ENCODE peak calls at places on chromosome 3, in five cellular contexts. C is activated CD4-positive, alpha-beta T cell treated with anti-CD3 and anti-CD28 coated beads, Interleukin-2, amount 50 U/mL, for 1 hour; K is nucleus accumbens; R is dermis blood vessel endothelial cell; Z is activated T-cell treated with anti-CD3 and anti-CD28 coated beads for 1 hour. Y is an unnamed sample.

GRCh38 chr3:177426151-177426904 is 229.0 kb upstream of the TBL1XR1 start:
- DNase-seq in R (no peak), Z (no peak), K (no peak), C (no peak), Y (no peak)

GRCh38 chr3:21237638-21238037 is 513.4 kb downstream of the ZNF385D start:
- DNase-seq in K (no peak), Z (no peak), C (no peak), R (no peak), Y (no peak)

GRCh38 chr3:177427096-177427495 is 229.8 kb upstream of the TBL1XR1 start:
- DNase-seq in Z (no peak), R (no peak), C (no peak), K (no peak), Y (no peak)

GRCh38 chr3:142723665-142723967 is 218 bp upstream of the TRPC1 start:
- DNase-seq in R (no peak), K (no peak), C (peak; percentile 68), Z (no peak), Y (no peak)

GRCh38 chr3:69115731-69116130 is 6.7 kb downstream of the LMOD3 start:
- DNase-seq in C (no peak), K (no peak), Z (no peak), R (peak; percentile 20), Y (no peak)

GRCh38 chr3:30421261-30421660 is 185.1 kb upstream of the TGFBR2 start:
- DNase-seq in R (no peak), K (no peak), C (no peak), Z (no peak), Y (no peak)

GRCh38 chr3:172153335-172153861 is 114.0 kb downstream of the FNDC3B start:
- DNase-seq in Z (no peak), C (peak; percentile 32), R (peak; percentile 98), K (peak; percentile 76), Y (peak; percentile 97)

GRCh38 chr3:72158639-72159005 is 373.7 kb upstream of the PROK2 start:
- DNase-seq in C (no peak), R (no peak), K (no peak), Z (no peak), Y (no peak)

Y was measured in dermis microvascular lymphatic vessel endothelial cell.